ENCODE peak calls at places on chromosome 15, in five cellular contexts. Q, K, V, N and Y are unnamed samples.

GRCh38 chr15:69725957-69726356 is 273.3 kb downstream of the RPLP1 start:
- DNase-seq in K (no peak), N (no peak), V (no peak), Q (peak; percentile 49), Y (no peak)

GRCh38 chr15:27418729-27419128 is 447.7 kb downstream of the GABRG3 start:
- DNase-seq in K (no peak), Q (no peak), V (no peak), N (no peak), Y (no peak)

GRCh38 chr15:90610220-90610619 is 80.5 kb downstream of the CRTC3 start:
- DNase-seq in K (peak; percentile 87), N (no peak), Q (no peak), V (no peak), Y (no peak)

GRCh38 chr15:64022571-64022970 is 23.7 kb downstream of the DAPK2 start:
- DNase-seq in V (no peak), K (no peak), N (no peak), Q (no peak), Y (no peak)

GRCh38 chr15:71443538-71443937 is 328.3 kb downstream of the THSD4 start:
- DNase-seq in V (no peak), Q (peak; percentile 53), K (peak; percentile 44), N (peak; percentile 18), Y (peak; percentile 62)

GRCh38 chr15:39151545-39151944 is 429.3 kb upstream of the THBS1 start:
- DNase-seq in V (no peak), K (no peak), Q (no peak), N (no peak), Y (no peak)

GRCh38 chr15:25830844-25831443 is 32.2 kb downstream of the ATP10A start:
- DNase-seq in V (no peak), Q (no peak), N (no peak), K (peak; percentile 86), Y (no peak)

GRCh38 chr15:78063966-78064365 is 13.5 kb downstream of the TBC1D2B start:
- DNase-seq in N (no peak), Q (no peak), K (no peak), V (no peak), Y (no peak)

GRCh38 chr15:75720787-75721461 is 8.3 kb upstream of the CSPG4 start:
- DNase-seq in N (no peak), K (no peak), V (no peak), Q (peak; percentile 65), Y (peak; percentile 71)

GRCh38 chr15:25682349-25682748 is 180.8 kb downstream of the ATP10A start:
- DNase-seq in K (no peak), V (no peak), N (no peak), Q (no peak), Y (no peak)

GRCh38 chr15:101625980-101626379 is 26.2 kb downstream of the TM2D3 start:
- DNase-seq in Q (no peak), N (no peak), K (peak; percentile 34), V (no peak), Y (no peak)

GRCh38 chr15:23035964-23036566 is 3.3 kb downstream of the TUBGCP5 start:
- DNase-seq in V (no peak), Q (peak; percentile 34), N (peak; percentile 33), K (peak; percentile 74), Y (peak; percentile 70)

GRCh38 chr15:38002883-38003477 is 68.5 kb downstream of the TMCO5A start:
- DNase-seq in K (peak; percentile 72), N (no peak), Q (peak; percentile 68), V (no peak), Y (peak; percentile 77)

GRCh38 chr15:39282663-39283208 is 298.1 kb upstream of the THBS1 start:
- DNase-seq in Q (no peak), K (peak; percentile 76), N (no peak), V (no peak), Y (peak; percentile 87)

GRCh38 chr15:85019815-85020590 is 38.3 kb downstream of the PDE8A start:
- DNase-seq in K (no peak), N (no peak), Q (no peak), V (no peak), Y (peak; percentile 74)

GRCh38 chr15:70246623-70247200 is 149.0 kb upstream of the TLE3 start:
- DNase-seq in Q (no peak), V (no peak), N (no peak), K (no peak), Y (no peak)

GRCh38 chr15:52652984-52653383 is 26.2 kb downstream of the ATOSA start:
- DNase-seq in N (no peak), V (no peak), K (peak; percentile 79), Q (no peak), Y (peak; percentile 72)

GRCh38 chr15:60563539-60564404 is 84.8 kb upstream of the ICE2 start:
- DNase-seq in N (no peak), Q (no peak), V (no peak), K (no peak), Y (no peak)

GRCh38 chr15:80609111-80609510 is 86.0 kb upstream of the ABHD17C start:
- DNase-seq in N (no peak), K (no peak), Q (no peak), V (no peak), Y (no peak)